ENCODE peak calls at places on chromosomes 6 and 20, in eight cellular contexts. K, C, G, V, H, R, Z and T are unnamed samples.

GRCh38 chr6:149615805-149616204 is 32.7 kb downstream of the KATNA1 start:
- DNase-seq in K (no peak), C (no peak), G (no peak), V (no peak), H (no peak), R (no peak), Z (no peak), T (no peak)

GRCh38 chr20:52572687-52573086 is 381.1 kb upstream of the ZFP64 start:
- DNase-seq in K (no peak), C (no peak), G (no peak), V (no peak), H (no peak), R (no peak), Z (no peak), T (no peak)

GRCh38 chr6:95847061-95847460 is 168.7 kb upstream of the FUT9 start:
- DNase-seq in K (no peak), C (no peak), G (no peak), V (no peak), H (no peak), R (no peak), Z (no peak), T (no peak)

GRCh38 chr6:139776051-139776450 is 401.6 kb upstream of the CITED2 start:
- DNase-seq in K (no peak), C (no peak), G (no peak), V (no peak), H (no peak), R (no peak), Z (no peak), T (no peak)

GRCh38 chr6:75892384-75892783 is 143.3 kb downstream of the MYO6 start:
- DNase-seq in K (no peak), C (no peak), G (no peak), V (no peak), H (no peak), R (no peak), Z (no peak), T (no peak)

GRCh38 chr20:12591949-12592470 is 416.8 kb upstream of the SPTLC3 start:
- DNase-seq in K (no peak), C (no peak), G (no peak), V (no peak), H (no peak), R (no peak), Z (no peak), T (no peak)

GRCh38 chr6:85364354-85364753 is 85.5 kb upstream of the NT5E start:
- DNase-seq in K (peak), C (no peak), G (no peak), V (no peak), H (no peak), R (no peak), Z (no peak), T (no peak)

GRCh38 chr6:153024401-153025017 is 22.0 kb upstream of the MTRF1L start:
- DNase-seq in K (peak), C (peak), G (no peak), V (peak), H (no peak), R (no peak), Z (peak), T (no peak)

GRCh38 chr6:43733471-43734293 is 36.3 kb upstream of the VEGFA start:
- DNase-seq in K (no peak), C (no peak), G (no peak), V (no peak), H (no peak), R (no peak), Z (peak), T (no peak)

GRCh38 chr6:18047406-18047805 is 60.0 kb upstream of the KIF13A start:
- DNase-seq in K (no peak), C (no peak), G (no peak), V (no peak), H (no peak), R (no peak), Z (no peak), T (no peak)

GRCh38 chr20:47315339-47315662 is 41.2 kb downstream of the ZMYND8 start:
- DNase-seq in K (peak), C (no peak), G (no peak), V (no peak), H (peak), R (no peak), Z (no peak), T (no peak)

GRCh38 chr20:62855120-62855519 is 6.5 kb downstream of the TCFL5 start:
- DNase-seq in K (no peak), C (no peak), G (no peak), V (no peak), H (no peak), R (peak), Z (no peak), T (no peak)

GRCh38 chr20:34583524-34583923 is 25.0 kb downstream of the MAP1LC3A start:
- DNase-seq in K (no peak), C (peak), G (no peak), V (peak), H (no peak), R (no peak), Z (no peak), T (no peak)

GRCh38 chr6:116417661-116418060 is 43.5 kb upstream of the CALHM6 start:
- DNase-seq in K (no peak), C (no peak), G (no peak), V (no peak), H (no peak), R (no peak), Z (no peak), T (no peak)

GRCh38 chr6:126170875-126171489 is 168.9 kb upstream of the CENPW start:
- DNase-seq in K (peak), C (no peak), G (no peak), V (no peak), H (no peak), R (no peak), Z (no peak), T (no peak)

GRCh38 chr6:87944541-87944954 is 103.1 kb upstream of the SPACA1 start:
- DNase-seq in K (peak), C (no peak), G (no peak), V (peak), H (peak), R (peak), Z (no peak), T (peak)

GRCh38 chr6:3247255-3248146 is 11.2 kb upstream of the PSMG4 start:
- DNase-seq in K (peak), C (peak), G (no peak), V (peak), H (no peak), R (no peak), Z (no peak), T (peak)

GRCh38 chr6:108157234-108157971 is 8.4 kb upstream of the NR2E1 start:
- DNase-seq in K (no peak), C (no peak), G (no peak), V (no peak), H (no peak), R (no peak), Z (no peak), T (no peak)

DNA sequence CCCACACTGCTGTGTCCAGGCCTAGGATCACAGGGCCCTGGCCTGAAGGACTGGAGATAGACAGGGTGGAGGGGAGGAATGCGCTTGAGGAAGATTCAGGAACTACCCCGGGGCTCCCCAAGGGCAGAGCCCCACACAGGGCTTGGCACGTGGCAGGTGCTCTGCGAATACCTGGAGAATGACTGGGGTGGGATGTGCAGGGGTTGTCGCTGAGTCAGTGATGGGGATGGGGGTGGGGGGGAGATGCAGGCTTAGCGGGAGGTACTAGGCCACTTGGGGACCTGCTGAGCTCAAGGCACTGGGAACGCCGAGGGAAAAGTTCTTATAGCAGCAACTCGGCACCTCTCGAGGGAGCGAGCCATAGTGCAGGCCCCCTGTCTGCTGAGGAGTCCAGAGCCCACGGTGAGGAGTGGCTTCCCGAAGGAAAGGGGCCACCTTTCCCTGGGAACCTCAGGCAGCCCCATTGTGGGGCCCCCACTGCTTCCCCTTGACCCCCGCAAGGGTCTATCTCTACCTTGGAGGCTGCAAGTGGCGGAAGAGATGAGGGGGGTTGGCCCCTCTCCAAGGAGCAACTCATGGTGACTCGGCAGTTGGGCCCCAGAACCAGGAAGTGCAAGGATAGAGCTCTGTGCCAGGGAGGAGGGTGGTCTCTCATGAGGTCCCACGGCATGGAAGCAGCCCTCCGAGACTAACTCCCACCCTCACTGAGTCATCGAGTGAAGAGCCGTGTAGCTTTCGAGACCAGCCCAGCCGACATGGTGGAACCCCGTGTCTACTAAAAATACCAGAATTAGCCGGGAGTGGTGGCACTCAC is 33.1 kb downstream of the SRC start:
- DNase-seq in K (peak), C (no peak), G (no peak), V (no peak), H (no peak), R (no peak), Z (no peak), T (no peak)
- H3K27ac ChIP-seq in K (peak), C (no peak), G (no peak), V (peak), H (no peak), R (no peak), Z (no peak), T (no peak)

GRCh38 chr20:59518881-59519706 is 85.2 kb upstream of the PHACTR3 start:
- DNase-seq in K (peak), C (no peak), G (no peak), V (no peak), H (no peak), R (no peak), Z (peak), T (no peak)

GRCh38 chr20:59515906-59516209 is 88.5 kb upstream of the PHACTR3 start:
- DNase-seq in K (no peak), C (no peak), G (no peak), V (no peak), H (no peak), R (no peak), Z (no peak), T (no peak)

GRCh38 chr20:59514554-59514953 is 89.8 kb upstream of the PHACTR3 start:
- DNase-seq in K (no peak), C (no peak), G (no peak), V (no peak), H (no peak), R (no peak), Z (no peak), T (no peak)

GRCh38 chr20:59519707-59520014 is 84.7 kb upstream of the PHACTR3 start:
- DNase-seq in K (no peak), C (no peak), G (no peak), V (no peak), H (no peak), R (no peak), Z (no peak), T (no peak)

GRCh38 chr20:59515013-59515905 is 89.1 kb upstream of the PHACTR3 start:
- DNase-seq in K (peak), C (peak), G (no peak), V (peak), H (peak), R (peak), Z (no peak), T (peak)
- H3K4me3 ChIP-seq in K (no peak), C (no peak), G (no peak), V (no peak), H (no peak), R (no peak), Z (no peak), T (no peak)

GRCh38 chr20:15807271-15807670 is 766.0 kb downstream of the KIF16B start:
- DNase-seq in K (no peak), C (no peak), G (no peak), V (no peak), H (no peak), R (no peak), Z (no peak), T (no peak)
- H3K27ac ChIP-seq in K (no peak), C (no peak), G (no peak), V (no peak), H (no peak), R (no peak), Z (no peak), T (no peak)

DNA sequence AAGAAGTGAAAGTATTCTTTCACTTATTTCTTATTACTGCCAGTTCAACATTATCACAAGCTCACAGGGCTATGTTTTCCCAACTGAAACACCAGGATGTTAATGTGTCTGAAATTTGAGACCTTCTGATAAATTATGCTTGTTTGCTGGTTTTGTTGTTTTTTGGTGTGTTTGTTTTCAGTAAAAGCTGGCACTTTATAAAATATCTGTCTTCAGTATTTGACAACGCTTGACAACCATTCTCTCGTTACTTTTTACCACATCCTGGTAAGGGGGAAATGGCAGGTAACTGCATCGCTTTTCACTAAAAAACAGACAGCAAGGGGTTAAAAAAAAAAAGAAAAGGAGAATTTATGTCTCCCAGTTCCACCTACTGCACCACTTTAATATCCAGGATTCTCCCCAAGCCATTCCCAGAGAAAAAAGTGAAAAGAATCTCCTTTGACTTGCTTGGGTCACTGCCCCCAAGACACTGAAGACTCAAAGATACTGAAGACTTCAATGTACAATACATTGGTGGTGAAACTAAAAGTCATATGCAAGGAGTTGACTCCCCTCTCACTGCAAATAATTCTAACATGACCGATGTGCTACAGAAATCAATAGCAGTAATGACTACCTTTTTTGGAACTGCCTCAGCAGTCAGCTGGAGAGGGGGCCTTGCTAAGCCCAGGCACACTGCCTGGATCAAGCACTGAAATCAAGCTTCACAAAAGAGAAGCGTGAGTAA is 88.9 kb downstream of the HIVEP2 start:
- DNase-seq in K (no peak), C (no peak), G (no peak), V (no peak), H (no peak), R (no peak), Z (no peak), T (no peak)
- H3K4me3 ChIP-seq in K (no peak), C (no peak), G (no peak), V (no peak), H (no peak), R (no peak), Z (peak), T (peak)

GRCh38 chr20:23145281-23145700 is 59.2 kb upstream of the CD93 start:
- DNase-seq in K (no peak), C (no peak), G (no peak), V (no peak), H (peak), R (no peak), Z (no peak), T (no peak)

GRCh38 chr20:23146111-23146640 is 60.1 kb upstream of the CD93 start:
- DNase-seq in K (no peak), C (no peak), G (no peak), V (no peak), H (peak), R (no peak), Z (no peak), T (no peak)

GRCh38 chr20:23147964-23148720 is 62.0 kb upstream of the CD93 start:
- DNase-seq in K (peak), C (no peak), G (no peak), V (peak), H (peak), R (no peak), Z (no peak), T (no peak)

GRCh38 chr20:23147647-23147963 is 61.5 kb upstream of the CD93 start:
- DNase-seq in K (no peak), C (no peak), G (no peak), V (no peak), H (no peak), R (no peak), Z (no peak), T (no peak)

DNA sequence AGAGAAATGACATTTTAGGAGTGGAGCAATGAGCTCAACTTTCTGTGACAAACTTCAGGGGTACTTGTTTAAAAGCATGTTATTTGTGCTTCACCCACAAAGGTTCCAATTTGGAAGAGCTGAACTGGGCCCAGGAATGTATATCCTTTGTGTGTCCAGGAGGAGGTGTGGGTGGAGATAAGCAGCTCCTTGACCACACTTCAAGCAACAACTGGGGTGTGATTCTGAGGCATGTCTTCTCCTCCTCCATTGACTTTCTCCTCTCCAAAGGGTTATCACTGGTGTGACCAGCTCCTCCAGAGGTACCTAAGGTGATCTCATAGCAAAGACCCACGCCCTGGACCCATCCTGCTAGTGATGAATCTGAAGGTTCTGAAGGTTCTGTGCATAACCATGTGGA is 60.7 kb upstream of the CD93 start:
- DNase-seq in K (no peak), C (no peak), G (no peak), V (no peak), H (peak), R (no peak), Z (no peak), T (peak)
- H3K27ac ChIP-seq in K (peak), C (no peak), G (peak), V (peak), H (peak), R (no peak), Z (no peak), T (no peak)

DNA sequence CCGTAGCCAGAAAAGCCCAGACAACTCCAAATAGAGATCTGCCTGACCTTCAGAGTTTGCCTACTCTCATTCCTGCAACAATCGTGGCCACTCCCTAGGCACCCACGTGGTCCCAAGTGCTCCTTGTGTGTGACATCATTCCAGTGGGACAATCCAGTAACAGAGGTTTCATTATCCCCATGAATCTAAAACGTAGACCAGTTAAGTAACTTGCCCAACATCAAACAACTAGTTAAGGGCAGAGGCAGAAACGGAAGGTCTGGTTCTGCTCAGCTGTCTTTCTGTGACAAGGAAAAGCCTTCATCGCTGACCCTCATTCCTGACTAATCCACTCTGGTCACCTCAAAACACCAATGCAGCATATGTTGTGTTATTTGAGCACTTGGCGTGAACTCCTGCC is 261.4 kb upstream of the JARID2 start:
- DNase-seq in K (peak), C (no peak), G (no peak), V (peak), H (no peak), R (no peak), Z (no peak), T (no peak)
- H3K4me3 ChIP-seq in K (no peak), C (no peak), G (no peak), V (no peak), H (no peak), R (no peak), Z (no peak), T (no peak)